ENCODE peak calls at places on chromosomes 4 and X, in four cellular contexts. One of them, this sample, is unnamed.

GRCh38 chrX:45843518-45843917 is 642.8 kb upstream of the DIPK2B start:
- DNase-seq in A549: no peak
- DNase-seq in C1 segment of cervical spinal cord: no peak
- DNase-seq in GM12891: no peak
- DNase-seq in this sample: no peak

GRCh38 chr4:138494931-138495330 is 252.8 kb upstream of the SLC7A11 start:
- DNase-seq in A549: peak; percentile 9
- DNase-seq in GM12891: no peak
- DNase-seq in C1 segment of cervical spinal cord: peak; percentile 25
- DNase-seq in this sample: no peak

GRCh38 chrX:151680805-151681204 is 14.5 kb upstream of the PRRG3 start:
- DNase-seq in A549: peak; percentile 13
- DNase-seq in C1 segment of cervical spinal cord: peak; percentile 36
- DNase-seq in GM12891: peak; percentile 23
- DNase-seq in this sample: peak; percentile 54

GRCh38 chr4:164648151-164648848 is 105.6 kb upstream of the SMIM31 start:
- DNase-seq in GM12891: no peak
- DNase-seq in A549: no peak
- DNase-seq in C1 segment of cervical spinal cord: no peak
- DNase-seq in this sample: no peak

GRCh38 chr4:17497890-17498523 is 13.9 kb downstream of the QDPR start:
- DNase-seq in GM12891: no peak
- DNase-seq in C1 segment of cervical spinal cord: no peak
- DNase-seq in A549: no peak
- DNase-seq in this sample: no peak

GRCh38 chrX:45515262-45516215 is 314.9 kb upstream of the DIPK2B start:
- DNase-seq in A549: peak; percentile 56
- DNase-seq in GM12891: no peak
- DNase-seq in C1 segment of cervical spinal cord: no peak
- DNase-seq in this sample: peak; percentile 15

GRCh38 chr4:7890635-7891393 is 48.8 kb downstream of the AFAP1 start:
- DNase-seq in C1 segment of cervical spinal cord: no peak
- DNase-seq in A549: no peak
- DNase-seq in GM12891: no peak
- DNase-seq in this sample: no peak

GRCh38 chrX:45191820-45192409 is 8.8 kb downstream of the DIPK2B start:
- DNase-seq in C1 segment of cervical spinal cord: peak; percentile 49
- DNase-seq in A549: no peak
- DNase-seq in GM12891: no peak
- DNase-seq in this sample: no peak

GRCh38 chr4:36761625-36762024 is 480.2 kb downstream of the DTHD1 start:
- DNase-seq in A549: no peak
- DNase-seq in C1 segment of cervical spinal cord: no peak
- DNase-seq in GM12891: no peak
- DNase-seq in this sample: no peak

GRCh38 chr4:179195887-179196286 is 1753.7 kb upstream of the AGA start:
- DNase-seq in A549: no peak
- DNase-seq in GM12891: no peak
- DNase-seq in C1 segment of cervical spinal cord: no peak
- DNase-seq in this sample: no peak

GRCh38 chr4:2948895-2949781 is 14.1 kb downstream of the NOP14 start:
- DNase-seq in GM12891: no peak
- DNase-seq in C1 segment of cervical spinal cord: no peak
- DNase-seq in A549: no peak
- DNase-seq in this sample: no peak

GRCh38 chrX:129574214-129574613 is 34.2 kb downstream of the OCRL start:
- DNase-seq in C1 segment of cervical spinal cord: no peak
- DNase-seq in A549: no peak
- DNase-seq in GM12891: no peak
- DNase-seq in this sample: no peak

GRCh38 chrX:16771483-16772398 is 14.5 kb upstream of the TXLNG start:
- DNase-seq in GM12891: no peak
- DNase-seq in A549: peak; percentile 50
- DNase-seq in C1 segment of cervical spinal cord: no peak
- DNase-seq in this sample: no peak

GRCh38 chr4:108466936-108467902 is 153.2 kb upstream of the RPL34 start:
- DNase-seq in C1 segment of cervical spinal cord: no peak
- DNase-seq in GM12891: peak; percentile 6
- DNase-seq in A549: no peak
- DNase-seq in this sample: no peak

GRCh38 chr4:88846232-88846790 is 148.7 kb upstream of the NAP1L5 start:
- DNase-seq in C1 segment of cervical spinal cord: no peak
- DNase-seq in A549: no peak
- DNase-seq in GM12891: no peak
- DNase-seq in this sample: no peak

GRCh38 chr4:76197001-76197743 is 16.5 kb downstream of the SCARB2 start:
- DNase-seq in A549: no peak
- DNase-seq in GM12891: no peak
- DNase-seq in C1 segment of cervical spinal cord: peak; percentile 7
- DNase-seq in this sample: no peak

GRCh38 chr4:101439926-101440325 is 92.6 kb upstream of the PPP3CA start:
- DNase-seq in A549: no peak
- DNase-seq in C1 segment of cervical spinal cord: no peak
- DNase-seq in GM12891: no peak
- DNase-seq in this sample: no peak

GRCh38 chrX:34653811-34654210 is 3.3 kb downstream of the TMEM47 start:
- DNase-seq in C1 segment of cervical spinal cord: no peak
- DNase-seq in GM12891: no peak
- DNase-seq in A549: no peak
- DNase-seq in this sample: no peak

GRCh38 chr4:165398570-165398969 is 19.8 kb downstream of the CPE start:
- DNase-seq in GM12891: no peak
- DNase-seq in A549: peak; percentile 9
- DNase-seq in C1 segment of cervical spinal cord: no peak
- DNase-seq in this sample: no peak

GRCh38 chrX:142156567-142156966 is 48.5 kb downstream of the MAGEC2 start:
- DNase-seq in A549: no peak
- DNase-seq in C1 segment of cervical spinal cord: no peak
- DNase-seq in GM12891: no peak
- DNase-seq in this sample: no peak

GRCh38 chrX:8139713-8140112 is 31.4 kb downstream of the VCX2 start:
- DNase-seq in A549: no peak
- DNase-seq in C1 segment of cervical spinal cord: no peak
- DNase-seq in GM12891: no peak
- DNase-seq in this sample: no peak

GRCh38 chr4:44196796-44197195 is 251.8 kb downstream of the KCTD8 start:
- DNase-seq in A549: no peak
- DNase-seq in C1 segment of cervical spinal cord: no peak
- DNase-seq in GM12891: no peak
- DNase-seq in this sample: no peak

GRCh38 chr4:108080752-108081151 is 88.0 kb downstream of the LEF1 start:
- DNase-seq in A549: no peak
- DNase-seq in GM12891: no peak
- DNase-seq in C1 segment of cervical spinal cord: no peak
- DNase-seq in this sample: peak; percentile 34

GRCh38 chr4:171601091-171601490 is 212.1 kb upstream of the GALNTL6 start:
- DNase-seq in GM12891: no peak
- DNase-seq in A549: no peak
- DNase-seq in C1 segment of cervical spinal cord: no peak
- DNase-seq in this sample: no peak

GRCh38 chrX:151974336-151975227 is at the start of gene GABRE:
- DNase-seq in GM12891: no peak
- DNase-seq in A549: no peak
- DNase-seq in C1 segment of cervical spinal cord: no peak
- DNase-seq in this sample: peak; percentile 2

GRCh38 chr4:2834001-2834921 is 9.4 kb upstream of the ADD1 start:
- DNase-seq in C1 segment of cervical spinal cord: no peak
- DNase-seq in GM12891: peak; percentile 15
- DNase-seq in A549: no peak
- DNase-seq in this sample: no peak

GRCh38 chr4:68476191-68476590 is 28.9 kb downstream of the TMPRSS11E start:
- DNase-seq in C1 segment of cervical spinal cord: no peak
- DNase-seq in GM12891: no peak
- DNase-seq in A549: no peak
- DNase-seq in this sample: no peak

GRCh38 chr4:183586824-183587223 is 72.2 kb downstream of the RWDD4 start:
- DNase-seq in C1 segment of cervical spinal cord: no peak
- DNase-seq in GM12891: no peak
- DNase-seq in A549: no peak
- DNase-seq in this sample: no peak

GRCh38 chr4:81635128-81635527 is 163.4 kb upstream of the RASGEF1B start:
- DNase-seq in C1 segment of cervical spinal cord: no peak
- DNase-seq in GM12891: no peak
- DNase-seq in A549: no peak
- DNase-seq in this sample: no peak

GRCh38 chr4:71230613-71231012 is 108.2 kb upstream of the SLC4A4 start:
- DNase-seq in GM12891: no peak
- DNase-seq in C1 segment of cervical spinal cord: no peak
- DNase-seq in A549: no peak
- DNase-seq in this sample: no peak

GRCh38 chrX:36431819-36432218 is 512.3 kb downstream of the CFAP47 start:
- DNase-seq in GM12891: no peak
- DNase-seq in C1 segment of cervical spinal cord: no peak
- DNase-seq in A549: peak; percentile 4
- DNase-seq in this sample: no peak

GRCh38 chrX:118773782-118774181 is 46.4 kb downstream of the IL13RA1 start:
- DNase-seq in C1 segment of cervical spinal cord: no peak
- DNase-seq in GM12891: no peak
- DNase-seq in A549: no peak
- DNase-seq in this sample: no peak

GRCh38 chr4:2333356-2333841 is 71.5 kb upstream of the MXD4 start:
- DNase-seq in A549: no peak
- DNase-seq in GM12891: no peak
- DNase-seq in C1 segment of cervical spinal cord: no peak
- DNase-seq in this sample: no peak

GRCh38 chrX:29947225-29947624 is 268.1 kb upstream of the MAGEB2 start:
- DNase-seq in A549: no peak
- DNase-seq in GM12891: no peak
- DNase-seq in C1 segment of cervical spinal cord: no peak
- DNase-seq in this sample: no peak

GRCh38 chr4:67286724-67287123 is 258.6 kb downstream of the CENPC start:
- DNase-seq in GM12891: no peak
- DNase-seq in C1 segment of cervical spinal cord: no peak
- DNase-seq in A549: no peak
- DNase-seq in this sample: no peak

GRCh38 chr4:147777456-147778091 is 45.7 kb downstream of the ARHGAP10 start:
- DNase-seq in C1 segment of cervical spinal cord: no peak
- DNase-seq in A549: peak; percentile 58
- DNase-seq in GM12891: no peak
- DNase-seq in this sample: no peak

GRCh38 chrX:130165181-130165702 is 399 bp downstream of the AIFM1 start:
- DNase-seq in GM12891: no peak
- DNase-seq in C1 segment of cervical spinal cord: no peak
- DNase-seq in A549: no peak
- DNase-seq in this sample: no peak